ENCODE peak calls at places on chromosomes 2 and 18, in eight cellular contexts. S is HCT116, T is heart left ventricle, F is psoas muscle, N is fibroblast of lung, V is thoracic aorta, B is H9, Y is mammary epithelial cell. Z is an unnamed sample.

GRCh38 chr2:238461491-238461890 is 34.8 kb downstream of the ASB1 start:
- DNase-seq in S (no peak), T (no peak), F (no peak), N (no peak), V (no peak), B (no peak), Y (no peak), Z (no peak)

GRCh38 chr2:168165985-168166901 is 81.2 kb downstream of the STK39 start:
- DNase-seq in S (no peak), T (no peak), F (no peak), N (no peak), V (no peak), B (no peak), Y (no peak), Z (no peak)

GRCh38 chr2:242032780-242033656 is 163.5 kb downstream of the RTP5 start:
- DNase-seq in S (no peak), T (no peak), F (no peak), N (no peak), V (no peak), B (peak; percentile 28), Y (no peak), Z (peak; percentile 10)

GRCh38 chr2:241859436-241860183 is 916 bp upstream of the PDCD1 start:
- DNase-seq in S (no peak), T (peak; percentile 74), F (peak; percentile 58), N (no peak), V (no peak), B (no peak), Y (no peak), Z (no peak)

GRCh38 chr2:190318931-190319556 is 582 bp downstream of the HIBCH start:
- DNase-seq in S (no peak), T (no peak), F (no peak), N (no peak), V (no peak), B (no peak), Y (peak; percentile 27), Z (peak; percentile 30)

GRCh38 chr2:135227386-135227785 is 175.3 kb downstream of the RAB3GAP1 start:
- DNase-seq in S (no peak), T (no peak), F (no peak), N (peak; percentile 56), V (no peak), B (no peak), Y (no peak), Z (no peak)

GRCh38 chr18:681985-682384 is 24.5 kb downstream of the TYMS start:
- DNase-seq in S (no peak), T (no peak), F (no peak), N (no peak), V (no peak), B (no peak), Y (no peak), Z (no peak)

GRCh38 chr2:29443086-29443485 is 327.9 kb downstream of the CLIP4 start:
- DNase-seq in S (no peak), T (no peak), F (no peak), N (no peak), V (no peak), B (no peak), Y (no peak), Z (no peak)

GRCh38 chr2:232632904-232633412 is 446 bp upstream of the EFHD1 start:
- DNase-seq in S (no peak), T (peak; percentile 80), F (peak; percentile 73), N (peak; percentile 4), V (no peak), B (no peak), Y (no peak), Z (peak; percentile 83)

GRCh38 chr2:195535911-195536522 is 121.0 kb upstream of the SLC39A10 start:
- DNase-seq in S (no peak), T (peak; percentile 44), F (no peak), N (no peak), V (no peak), B (no peak), Y (no peak), Z (no peak)

GRCh38 chr2:101089419-101089818 is 61.8 kb downstream of the TBC1D8 start:
- DNase-seq in S (no peak), T (no peak), F (no peak), N (no peak), V (no peak), B (no peak), Y (no peak), Z (no peak)

GRCh38 chr2:127796389-127796788 is 14.6 kb downstream of the WDR33 start:
- DNase-seq in S (no peak), T (no peak), F (no peak), N (no peak), V (no peak), B (no peak), Y (no peak), Z (no peak)

GRCh38 chr18:10242922-10243680 is 211.3 kb upstream of the APCDD1 start:
- DNase-seq in S (no peak), T (no peak), F (no peak), N (no peak), V (no peak), B (peak; percentile 37), Y (no peak), Z (no peak)

GRCh38 chr2:10935953-10936942 is 24.5 kb downstream of the KCNF1 start:
- DNase-seq in S (peak; percentile 94), T (no peak), F (no peak), N (peak; percentile 99), V (no peak), B (peak; percentile 83), Y (peak; percentile 96), Z (no peak)
- TF ChIP-seq CTCF in S (no peak), T (no peak), F (no peak), N (peak; percentile 26), V (no peak), B (no peak), Y (no peak), Z (no peak)

DNA sequence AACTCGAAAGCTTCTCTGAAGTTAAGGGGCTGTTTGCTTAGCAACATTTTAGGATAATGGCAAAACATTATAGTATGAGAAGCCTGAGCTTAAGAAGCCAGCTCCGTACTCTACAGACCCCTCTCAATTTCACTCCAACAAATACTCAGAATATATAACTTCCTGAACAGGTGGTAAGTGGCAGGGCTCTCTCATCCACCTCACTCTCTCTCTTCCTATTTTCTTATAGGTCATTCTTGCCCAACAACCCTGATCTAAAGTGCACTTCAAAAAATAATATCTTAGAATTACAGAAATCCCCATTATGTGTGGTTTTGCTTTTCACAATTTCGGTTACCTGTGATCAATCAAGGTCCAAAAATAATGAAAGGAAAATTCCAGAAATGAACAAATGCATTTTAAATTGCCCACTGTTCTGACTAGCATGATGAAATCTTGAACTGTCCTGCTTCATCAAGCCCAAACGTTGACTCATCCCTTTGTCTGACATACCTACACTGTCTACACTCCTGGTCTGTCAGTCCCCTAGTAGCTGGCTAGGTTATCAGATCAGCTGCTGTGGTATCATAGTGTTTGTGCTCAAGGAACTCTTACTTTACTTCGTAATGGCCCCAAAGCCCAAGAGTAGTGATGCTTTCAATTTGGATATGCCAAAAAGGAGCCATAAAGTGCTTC is 122.8 kb upstream of the COL5A2 start:
- DNase-seq in S (no peak), T (no peak), F (no peak), N (peak; percentile 50), V (no peak), B (no peak), Y (peak; percentile 78), Z (no peak)
- H3K4me1 ChIP-seq in S (peaks cover 7% of the 10 kb centered on the region), T (no peaks in the 10 kb centered on the region), F (no peaks in the 10 kb centered on the region), N (peaks cover 7% of the 10 kb centered on the region), V (no peaks in the 10 kb centered on the region), B (no peaks in the 10 kb centered on the region), Y (peaks cover 29% of the 10 kb centered on the region), Z (no peaks in the 10 kb centered on the region)

GRCh38 chr2:69012310-69013122 is 463 bp upstream of the ANTXR1 start:
- DNase-seq in S (peak; percentile 23), T (peak; percentile 77), F (peak; percentile 70), N (peak; percentile 39), V (no peak), B (no peak), Y (no peak), Z (peak; percentile 88)

GRCh38 chr2:69011611-69012157 is 1.3 kb upstream of the ANTXR1 start:
- DNase-seq in S (no peak), T (no peak), F (no peak), N (no peak), V (no peak), B (no peak), Y (no peak), Z (no peak)

GRCh38 chr2:69017080-69017479 is 4.1 kb downstream of the ANTXR1 start:
- DNase-seq in S (no peak), T (no peak), F (no peak), N (peak; percentile 80), V (no peak), B (no peak), Y (no peak), Z (no peak)

GRCh38 chr2:69013123-69013836 is at the start of gene ANTXR1:
- DNase-seq in S (peak; percentile 53), T (peak; percentile 57), F (peak; percentile 47), N (peak; percentile 80), V (no peak), B (peak; percentile 72), Y (peak; percentile 75), Z (peak; percentile 89)

DNA sequence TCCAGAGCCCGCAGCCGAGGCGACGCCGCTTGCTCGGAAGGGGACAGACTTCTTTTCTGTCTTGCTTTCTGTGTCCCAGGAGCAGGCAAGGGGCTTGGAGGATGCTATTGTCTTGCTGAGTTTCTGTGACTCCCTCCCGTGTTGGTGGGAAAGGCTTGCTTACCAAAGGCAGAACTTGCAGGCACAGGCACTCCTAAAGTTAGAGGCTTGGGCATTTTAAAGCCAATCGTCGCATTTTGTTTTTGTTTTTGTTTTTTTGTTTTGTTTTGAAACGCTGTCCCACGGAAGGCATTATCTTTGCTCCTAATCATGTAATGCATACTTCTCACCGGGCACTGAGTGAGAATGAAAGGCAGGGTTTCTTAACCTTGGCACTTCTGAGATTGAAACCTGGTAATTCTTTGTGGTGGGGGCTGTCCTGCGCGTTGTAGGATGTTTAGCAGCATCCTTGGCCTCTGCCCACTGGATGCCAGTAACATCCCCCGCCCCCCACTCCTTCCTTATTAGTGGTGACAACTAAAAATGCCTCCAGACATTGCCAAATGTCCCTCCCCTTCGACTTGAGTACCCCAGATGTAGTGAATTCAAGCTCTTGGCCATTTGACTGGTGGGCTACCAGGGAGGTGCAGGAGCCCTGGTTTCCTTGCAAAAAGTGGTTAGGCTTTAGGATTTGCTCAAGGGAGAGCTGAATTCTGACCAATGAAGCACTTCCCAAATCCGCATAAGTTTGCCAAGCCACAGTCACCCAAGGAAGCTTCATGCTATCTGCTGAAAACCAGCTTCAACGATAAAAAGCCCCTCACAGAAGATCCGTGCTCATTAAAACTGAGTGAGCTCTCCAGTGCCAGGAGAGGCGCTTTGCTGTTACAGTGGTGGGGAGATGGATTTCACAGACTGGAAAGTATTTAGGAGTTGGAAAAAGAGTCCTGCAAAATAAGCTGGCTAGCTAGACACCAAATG is 1.1 kb downstream of the ANTXR1 start:
- DNase-seq in S (no peak), T (no peak), F (no peak), N (peak; percentile 57), V (no peak), B (no peak), Y (peak; percentile 24), Z (no peak)
- TF ChIP-seq CTCF in S (no peak), T (no peak), F (no peak), N (peak; percentile 8), V (no peak), B (no peak), Y (no peak), Z (no peak)

DNA sequence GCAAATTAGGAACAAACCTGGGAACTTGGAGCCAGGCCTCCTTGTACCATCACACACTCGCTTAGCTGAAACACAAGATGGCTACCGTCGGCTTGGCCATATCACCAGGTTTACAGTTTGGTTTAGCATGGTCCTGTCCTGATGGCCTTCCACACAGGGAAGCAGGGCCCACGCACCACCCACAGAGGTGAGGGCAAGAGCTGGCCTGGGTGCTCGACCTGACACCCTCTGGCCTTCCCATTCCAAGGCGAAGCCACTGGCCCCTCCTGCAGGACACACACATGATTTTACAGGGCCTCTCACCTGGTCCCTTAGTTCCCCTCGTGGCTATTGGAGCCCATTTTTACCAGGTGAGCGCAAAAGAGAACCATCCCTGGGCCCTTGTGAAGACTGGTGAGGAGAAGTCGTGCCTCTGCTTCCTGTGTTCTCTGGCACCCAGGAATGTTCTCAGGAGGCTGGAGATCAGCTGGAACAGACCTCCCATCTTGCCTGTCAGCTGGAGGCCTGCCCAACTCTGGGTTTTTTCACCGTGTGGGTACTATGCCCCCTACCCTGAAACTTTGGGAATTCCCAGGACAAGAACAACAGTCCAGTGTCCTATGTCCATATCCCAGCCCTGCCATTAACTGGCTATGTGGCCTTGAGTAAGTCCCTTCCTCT is 53.0 kb upstream of the FOSL2 start:
- DNase-seq in S (no peak), T (no peak), F (no peak), N (no peak), V (no peak), B (no peak), Y (no peak), Z (no peak)
- H3K4me1 ChIP-seq in S (peaks cover 29% of the 10 kb centered on the region), T (peaks cover 44% of the 10 kb centered on the region), F (peaks cover 52% of the 10 kb centered on the region), N (peaks cover 22% of the 10 kb centered on the region), V (peaks cover 31% of the 10 kb centered on the region), B (no peaks in the 10 kb centered on the region), Y (peaks cover 14% of the 10 kb centered on the region), Z (no peaks in the 10 kb centered on the region)